ENCODE peak calls at places on chromosome 16, in four cellular contexts. W, N, Y and J are unnamed samples.

GRCh38 chr16:66250686-66251405 is 115.6 kb upstream of the CDH5 start:
- DNase-seq in W (no peak), N (peak; percentile 87), Y (no peak), J (peak; percentile 25)

GRCh38 chr16:66936889-66937554 is 1.7 kb downstream of the CES2 start:
- DNase-seq in W (no peak), N (no peak), Y (no peak), J (no peak)

GRCh38 chr16:82011199-82011641 is at the start of gene SDR42E1:
- DNase-seq in W (peak; percentile 54), N (no peak), Y (no peak), J (no peak)

GRCh38 chr16:82368041-82368440 is 198.0 kb upstream of the MPHOSPH6 start:
- DNase-seq in W (no peak), N (peak; percentile 2), Y (peak; percentile 2), J (no peak)

GRCh38 chr16:86566966-86567700 is 504 bp downstream of the FOXC2 start:
- DNase-seq in W (no peak), N (peak; percentile 71), Y (no peak), J (no peak)

GRCh38 chr16:30137897-30138296 is 14.9 kb upstream of the MAPK3 start:
- DNase-seq in W (no peak), N (no peak), Y (no peak), J (no peak)

GRCh38 chr16:14549789-14550153 is 80.3 kb downstream of the PARN start:
- DNase-seq in W (no peak), N (no peak), Y (no peak), J (no peak)

GRCh38 chr16:21033707-21034106 is 116.9 kb downstream of the DNAH3 start:
- DNase-seq in W (no peak), N (no peak), Y (no peak), J (no peak)

GRCh38 chr16:57801856-57802634 is at the start of gene KIFC3:
- DNase-seq in W (peak; percentile 62), N (peak; percentile 61), Y (no peak), J (peak; percentile 67)

GRCh38 chr16:1770328-1771071 is 843 bp downstream of the NME3 start:
- DNase-seq in W (peak; percentile 21), N (peak; percentile 58), Y (no peak), J (no peak)

GRCh38 chr16:30152517-30152916 is 29.5 kb upstream of the MAPK3 start:
- DNase-seq in W (no peak), N (no peak), Y (no peak), J (no peak)

GRCh38 chr16:58348986-58349385 is 43.3 kb upstream of the GINS3 start:
- DNase-seq in W (no peak), N (peak; percentile 26), Y (no peak), J (no peak)

GRCh38 chr16:53358884-53359283 is 75.4 kb upstream of the RBL2 start:
- DNase-seq in W (no peak), N (no peak), Y (no peak), J (no peak)

GRCh38 chr16:3538222-3538621 is 37.4 kb downstream of the CLUAP1 start:
- DNase-seq in W (no peak), N (no peak), Y (no peak), J (no peak)

GRCh38 chr16:56643080-56643778 is 4.8 kb downstream of the MT1A start:
- DNase-seq in W (peak; percentile 65), N (peak; percentile 34), Y (no peak), J (no peak)

GRCh38 chr16:82735696-82736095 is 108.9 kb downstream of the CDH13 start:
- DNase-seq in W (no peak), N (peak; percentile 87), Y (peak; percentile 35), J (no peak)

GRCh38 chr16:31465788-31466370 is 6.1 kb upstream of the TGFB1I1 start:
- DNase-seq in W (no peak), N (no peak), Y (no peak), J (no peak)

GRCh38 chr16:6018848-6019489 is 921.4 kb upstream of the EEF2KMT start:
- DNase-seq in W (no peak), N (no peak), Y (no peak), J (peak; percentile 6)

GRCh38 chr16:53068423-53068833 is 13.6 kb downstream of the CHD9 start:
- DNase-seq in W (no peak), N (no peak), Y (no peak), J (no peak)

GRCh38 chr16:17828012-17828411 is 357.3 kb upstream of the XYLT1 start:
- DNase-seq in W (no peak), N (peak; percentile 94), Y (peak; percentile 87), J (no peak)

GRCh38 chr16:80671281-80671849 is 130.6 kb downstream of the DYNLRB2 start:
- DNase-seq in W (no peak), N (no peak), Y (no peak), J (no peak)

GRCh38 chr16:17476414-17477259 is 5.9 kb upstream of the XYLT1 start:
- DNase-seq in W (no peak), N (peak; percentile 81), Y (no peak), J (peak; percentile 43)

GRCh38 chr16:28149016-28149888 is 62.5 kb downstream of the XPO6 start:
- DNase-seq in W (no peak), N (no peak), Y (no peak), J (no peak)

GRCh38 chr16:48277158-48277557 is 29.8 kb upstream of the ABCC11 start:
- DNase-seq in W (no peak), N (no peak), Y (no peak), J (no peak)

GRCh38 chr16:8572919-8573724 is 17.2 kb downstream of the TMEM114 start:
- DNase-seq in W (no peak), N (peak; percentile 65), Y (no peak), J (no peak)
- TF ChIP-seq CTCF in W (no peak), N (peak; percentile 58), Y (peak; percentile 56), J (peak; percentile 72)

GRCh38 chr16:78874241-78874983 is 726.1 kb downstream of the MAF start:
- DNase-seq in W (no peak), N (no peak), Y (no peak), J (no peak)

GRCh38 chr16:78882150-78882549 is 718.4 kb downstream of the MAF start:
- DNase-seq in W (no peak), N (no peak), Y (no peak), J (no peak)

GRCh38 chr16:78877114-78877513 is 723.4 kb downstream of the MAF start:
- DNase-seq in W (no peak), N (no peak), Y (no peak), J (no peak)

GRCh38 chr16:78879046-78879445 is 721.5 kb downstream of the MAF start:
- DNase-seq in W (no peak), N (no peak), Y (no peak), J (no peak)

GRCh38 chr16:78878570-78878969 is 722.0 kb downstream of the MAF start:
- DNase-seq in W (no peak), N (no peak), Y (no peak), J (no peak)
- TF ChIP-seq CTCF in W (no peak), N (no peak), Y (no peak), J (no peak)

GRCh38 chr16:77076839-77077238 is 114.2 kb upstream of the MON1B start:
- DNase-seq in W (no peak), N (no peak), Y (no peak), J (no peak)
- TF ChIP-seq CTCF in W (no peak), N (no peak), Y (no peak), J (no peak)

DNA sequence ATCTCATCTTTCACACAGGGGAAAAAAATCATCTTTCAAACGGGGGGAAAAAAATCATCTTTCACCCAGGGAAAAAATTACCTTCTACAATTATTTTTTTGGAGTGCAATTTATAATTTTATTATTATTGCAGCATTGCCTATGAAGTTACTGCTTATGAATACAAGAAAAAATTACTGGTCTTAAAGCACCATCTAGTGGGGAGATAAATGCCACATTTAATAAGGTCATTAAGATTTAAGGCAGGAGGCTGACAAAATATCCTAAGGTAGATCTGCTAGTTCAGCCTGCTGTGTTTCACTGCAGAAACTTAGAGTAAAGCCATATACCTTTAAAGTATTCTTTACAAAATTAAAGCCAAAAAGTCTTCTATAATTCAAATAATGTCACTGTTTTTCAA is 13.7 kb downstream of the SHCBP1 start:
- DNase-seq in W (no peak), N (peak; percentile 85), Y (peak; percentile 32), J (no peak)
- TF ChIP-seq CTCF in W (peak; percentile 51), N (peak; percentile 44), Y (peak; percentile 38), J (peak; percentile 65)

GRCh38 chr16:72149676-72150464 is 22.1 kb downstream of the PMFBP1 start:
- DNase-seq in W (no peak), N (no peak), Y (no peak), J (no peak)
- TF ChIP-seq CTCF in W (no peak), N (no peak), Y (no peak), J (no peak)

GRCh38 chr16:11742536-11743307 is at the start of gene TXNDC11:
- DNase-seq in W (peak; percentile 99), N (peak; percentile 98), Y (peak; percentile 88), J (peak; percentile 99)

GRCh38 chr16:11744075-11744470 is 1.4 kb upstream of the TXNDC11 start:
- DNase-seq in W (no peak), N (no peak), Y (no peak), J (no peak)

GRCh38 chr16:11743308-11744074 is 834 bp upstream of the TXNDC11 start:
- DNase-seq in W (no peak), N (peak; percentile 40), Y (no peak), J (no peak)

GRCh38 chr16:11740567-11740966 is 2.1 kb downstream of the TXNDC11 start:
- DNase-seq in W (no peak), N (no peak), Y (no peak), J (no peak)

DNA sequence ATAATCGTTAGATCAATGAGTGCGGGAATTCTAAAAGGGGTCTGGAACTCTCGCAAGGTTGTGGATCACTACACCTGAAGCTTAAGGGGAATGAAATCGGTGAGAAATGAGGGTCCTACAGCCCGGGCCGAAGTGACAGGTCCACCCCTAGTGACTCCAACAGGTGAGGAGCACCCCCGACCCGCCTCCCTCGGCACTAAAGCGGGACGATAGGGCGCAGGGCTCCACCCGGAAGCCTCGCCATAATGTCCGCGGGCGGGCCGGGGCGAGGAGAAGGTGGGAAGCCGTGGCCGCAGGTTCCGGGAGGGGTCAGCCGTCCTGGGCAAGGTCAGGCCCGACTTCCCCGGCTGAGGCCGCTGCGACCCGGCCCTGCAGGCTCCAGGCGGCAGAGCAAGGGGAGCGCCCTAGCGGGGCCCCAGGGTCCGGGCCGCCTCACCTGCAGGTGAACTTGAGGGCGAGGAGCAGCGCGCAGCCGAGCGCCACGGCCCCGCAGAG is 569 bp downstream of the TXNDC11 start:
- DNase-seq in W (peak; percentile 29), N (no peak), Y (no peak), J (peak; percentile 29)
- TF ChIP-seq CTCF in W (no peak), N (no peak), Y (no peak), J (peak; percentile 23)

GRCh38 chr16:88999457-89000206 is 22.6 kb upstream of the CBFA2T3 start:
- DNase-seq in W (no peak), N (no peak), Y (no peak), J (no peak)

GRCh38 chr16:89003831-89004208 is 26.8 kb upstream of the CBFA2T3 start:
- DNase-seq in W (no peak), N (no peak), Y (no peak), J (no peak)

GRCh38 chr16:89000207-89000959 is 23.4 kb upstream of the CBFA2T3 start:
- DNase-seq in W (no peak), N (no peak), Y (no peak), J (no peak)

GRCh38 chr16:89002851-89003830 is 26.1 kb upstream of the CBFA2T3 start:
- DNase-seq in W (no peak), N (no peak), Y (no peak), J (no peak)

GRCh38 chr16:89001117-89002027 is 24.4 kb upstream of the CBFA2T3 start:
- DNase-seq in W (no peak), N (no peak), Y (no peak), J (no peak)
- TF ChIP-seq CTCF in W (no peak), N (no peak), Y (no peak), J (no peak)